ENCODE peak calls at places on chromosomes 3 and 15, in eight cellular contexts. M is esophagus squamous epithelium, W is IMR-90, Q is H54, J is NB4, T is K562, V is stomach, G is body of pancreas. K is an unnamed sample.

GRCh38 chr3:48419597-48419996 is 10.3 kb downstream of the PLXNB1 start:
- DNase-seq in J (no peak), M (no peak), G (no peak), Q (no peak), T (no peak), W (no peak), V (no peak), K (no peak)

GRCh38 chr3:122233109-122233952 is 49.9 kb downstream of the CASR start:
- DNase-seq in T (no peak), J (peak; percentile 96), M (no peak), Q (no peak), G (peak; percentile 65), V (no peak), W (no peak), K (no peak)

GRCh38 chr3:154428369-154429206 is 1.4 kb downstream of the GPR149 start:
- DNase-seq in J (no peak), W (no peak), G (no peak), Q (no peak), T (no peak), M (no peak), V (no peak), K (no peak)

GRCh38 chr3:186054481-186055399 is 54.1 kb downstream of the ETV5 start:
- DNase-seq in T (no peak), G (no peak), W (no peak), V (no peak), Q (no peak), M (no peak), J (no peak), K (no peak)

GRCh38 chr3:57060089-57060829 is at the start of gene SPATA12:
- DNase-seq in M (peak; percentile 13), V (peak; percentile 76), J (peak; percentile 71), T (peak; percentile 38), Q (peak; percentile 97), G (peak; percentile 80), W (peak; percentile 86), K (no peak)

GRCh38 chr3:100041328-100041749 is 73.0 kb downstream of the FILIP1L start:
- DNase-seq in J (no peak), G (no peak), T (no peak), Q (no peak), W (peak; percentile 91), V (no peak), M (no peak), K (no peak)

GRCh38 chr15:74389115-74390048 is 21.9 kb upstream of the CYP11A1 start:
- DNase-seq in V (no peak), T (peak; percentile 92), M (no peak), W (no peak), Q (no peak), J (peak; percentile 66), G (no peak), K (no peak)

GRCh38 chr15:53836618-53837017 is 77.2 kb upstream of the WDR72 start:
- DNase-seq in J (no peak), V (no peak), W (no peak), Q (no peak), G (no peak), M (no peak), T (no peak), K (no peak)

GRCh38 chr3:113532698-113533533 is 561 bp downstream of the SIDT1 start:
- DNase-seq in M (no peak), G (peak; percentile 28), Q (no peak), W (no peak), J (peak; percentile 12), T (no peak), V (peak; percentile 47), K (no peak)
- TF ChIP-seq POLR2A in M (no peak), G (no peak), Q (no peak), W (no peak), J (no peak), T (no peak), V (no peak), K (no peak)

GRCh38 chr3:183635431-183636220 is at the start of gene KLHL24:
- DNase-seq in T (peak; percentile 89), M (peak; percentile 55), V (peak; percentile 94), G (peak; percentile 96), J (peak; percentile 93), W (peak; percentile 91), Q (peak; percentile 97), K (peak; percentile 83)

GRCh38 chr3:183635107-183635430 is 354 bp upstream of the KLHL24 start:
- DNase-seq in M (no peak), J (no peak), G (no peak), V (no peak), W (no peak), T (no peak), Q (no peak), K (no peak)

GRCh38 chr3:183638092-183638644 is 2.7 kb downstream of the KLHL24 start:
- DNase-seq in Q (no peak), W (no peak), J (no peak), T (no peak), M (no peak), V (no peak), G (no peak), K (no peak)

GRCh38 chr3:183637106-183637486 is 1.7 kb downstream of the KLHL24 start:
- DNase-seq in M (no peak), V (no peak), T (no peak), Q (no peak), J (no peak), W (no peak), G (no peak), K (no peak)

DNA sequence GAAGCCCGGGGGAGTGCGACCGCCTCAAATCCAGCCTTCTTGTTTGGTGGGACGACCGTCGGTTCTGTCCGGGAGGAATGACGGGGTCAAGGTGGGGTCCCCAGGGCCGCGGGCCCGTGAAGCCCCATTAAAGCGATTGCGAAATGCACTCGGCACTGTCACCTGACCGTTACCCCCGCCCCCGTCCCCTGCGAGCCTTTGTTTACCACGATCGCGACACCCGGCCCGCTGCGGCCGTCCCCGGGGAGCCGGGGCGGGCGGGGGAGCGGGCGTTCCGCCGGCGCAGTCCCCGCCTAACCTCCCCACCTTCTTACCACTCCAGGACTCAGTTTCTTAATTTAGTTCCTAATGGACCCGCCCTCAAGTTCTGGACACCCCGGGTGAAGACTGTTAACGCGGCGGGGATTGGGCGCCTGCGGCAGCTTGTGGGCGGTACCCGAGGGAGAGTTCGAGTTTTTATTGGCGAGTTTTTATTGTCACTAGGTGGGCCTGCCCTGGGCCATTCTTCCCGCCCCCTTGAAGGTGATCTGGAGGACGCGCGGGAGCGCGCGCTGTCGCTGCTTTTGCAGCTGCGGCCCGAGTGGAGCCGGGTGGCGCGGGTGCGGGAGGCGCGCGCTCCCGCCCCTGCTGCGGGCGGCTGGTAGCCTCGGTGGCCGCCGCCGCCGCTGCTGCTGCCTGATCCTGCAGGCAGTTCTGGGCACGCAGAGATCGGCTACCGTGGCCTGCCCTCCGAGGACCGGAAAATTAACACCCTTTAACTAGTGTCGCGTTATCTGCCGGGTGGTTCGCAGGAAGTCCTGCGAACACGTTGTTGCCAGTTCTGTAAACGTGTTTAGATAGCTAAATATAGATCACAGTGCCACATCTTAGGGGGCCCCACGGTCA is 1.0 kb downstream of the KLHL24 start:
- DNase-seq in G (peak; percentile 97), Q (peak; percentile 92), J (peak; percentile 97), T (peak; percentile 83), V (peak; percentile 95), W (peak; percentile 94), M (peak; percentile 74), K (peak; percentile 67)
- TF ChIP-seq POLR2A in G (no peak), Q (peak; percentile 47), J (peak; percentile 64), T (peak; percentile 70), V (peak; percentile 62), W (no peak), M (peak; percentile 45), K (peak; percentile 72)

GRCh38 chr15:62393196-62393595 is 228.1 kb upstream of the C2CD4B start:
- DNase-seq in V (no peak), W (peak; percentile 51), G (no peak), M (no peak), J (no peak), T (no peak), Q (no peak), K (no peak)

GRCh38 chr15:62390793-62391543 is 225.9 kb upstream of the C2CD4B start:
- DNase-seq in Q (no peak), M (no peak), T (peak; percentile 27), G (peak; percentile 32), W (peak; percentile 36), V (peak; percentile 43), J (peak; percentile 57), K (peak; percentile 38)

GRCh38 chr15:62392411-62392810 is 227.3 kb upstream of the C2CD4B start:
- DNase-seq in G (peak; percentile 20), V (no peak), T (no peak), M (no peak), Q (no peak), W (peak; percentile 53), J (peak; percentile 37), K (no peak)

GRCh38 chr15:62389887-62390792 is 225.1 kb upstream of the C2CD4B start:
- DNase-seq in Q (peak; percentile 63), J (peak; percentile 81), G (peak; percentile 62), W (peak; percentile 77), T (peak; percentile 88), V (peak; percentile 71), M (no peak), K (peak; percentile 85)

DNA sequence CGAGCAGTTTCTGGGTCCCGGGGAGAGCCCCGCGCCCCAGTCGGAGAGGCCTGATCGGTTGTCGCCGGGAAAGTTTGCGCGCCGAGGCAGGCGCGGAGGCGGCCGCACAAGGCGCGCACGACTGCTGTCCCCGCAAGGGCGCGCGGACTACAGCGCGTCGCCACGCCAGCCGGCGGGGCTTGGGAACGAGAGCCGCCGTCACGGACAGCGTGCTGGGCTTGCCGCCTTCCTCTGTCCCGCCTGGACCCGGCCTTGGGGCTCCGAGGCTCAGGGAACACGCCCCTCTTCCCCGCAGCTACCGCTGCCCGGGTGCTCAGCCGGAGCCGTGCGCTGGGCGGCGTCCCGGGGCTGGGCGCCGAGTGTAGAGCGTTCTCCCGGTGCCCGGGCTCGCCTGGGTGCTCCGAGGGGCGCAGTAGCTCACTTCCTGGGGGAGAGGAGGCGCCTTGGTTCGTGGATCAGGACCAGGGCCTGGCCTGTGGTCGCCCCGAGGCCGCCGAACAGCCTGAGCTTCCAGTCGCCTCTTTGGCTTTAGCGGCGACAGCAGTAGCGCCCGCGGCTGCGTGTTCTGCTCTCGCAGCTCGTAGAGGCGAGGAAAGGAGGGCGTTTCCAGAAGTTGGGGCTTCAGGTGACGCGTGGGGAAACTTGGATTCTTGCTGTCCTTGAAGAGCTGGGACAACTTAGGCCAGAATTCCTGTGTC is 226.6 kb upstream of the C2CD4B start:
- DNase-seq in M (no peak), Q (no peak), G (peak; percentile 33), W (peak; percentile 34), V (peak; percentile 50), J (peak; percentile 37), T (peak; percentile 35), K (peak; percentile 30)
- TF ChIP-seq POLR2A in M (no peak), Q (peak; percentile 7), G (no peak), W (peak; percentile 2), V (no peak), J (no peak), T (no peak), K (no peak)

GRCh38 chr3:94515983-94516382 is 453.1 kb downstream of the NSUN3 start:
- DNase-seq in T (no peak), Q (no peak), G (no peak), W (no peak), V (no peak), M (no peak), J (no peak), K (no peak)

GRCh38 chr3:94512876-94513275 is 450.0 kb downstream of the NSUN3 start:
- DNase-seq in T (no peak), V (no peak), M (no peak), G (no peak), Q (no peak), W (no peak), J (no peak), K (no peak)

DNA sequence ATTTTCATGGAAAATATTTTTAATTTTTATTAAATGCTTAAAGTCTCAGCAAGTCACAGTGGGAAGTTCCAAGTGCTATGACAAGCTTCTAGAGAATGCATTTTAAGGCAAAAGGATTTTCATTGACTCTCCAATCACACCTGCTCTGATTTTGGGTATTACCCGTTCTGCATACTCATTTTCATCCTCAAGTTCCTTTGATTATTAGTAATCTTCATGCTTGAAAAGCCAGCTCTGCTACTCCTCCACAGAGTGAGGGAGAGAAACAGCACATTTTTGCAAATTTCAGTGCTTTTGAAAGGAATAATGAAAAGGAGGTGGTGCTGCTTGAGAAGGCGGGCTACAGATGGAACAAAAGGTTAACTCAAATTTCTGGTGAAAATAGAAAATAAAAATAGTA is 450.7 kb downstream of the NSUN3 start:
- DNase-seq in T (no peak), J (no peak), V (no peak), M (no peak), G (no peak), Q (no peak), W (no peak), K (no peak)
- TF ChIP-seq POLR2A in T (no peak), J (no peak), V (no peak), M (no peak), G (no peak), Q (no peak), W (no peak), K (no peak)

K was measured in GM12891.